ENCODE peak calls at places on chromosomes 6 and 20, in four cellular contexts. H, B, C and D are unnamed samples.

GRCh38 chr20:3080939-3081388 is 3.6 kb downstream of the AVP start:
- DNase-seq in C (no peak), H (peak; percentile 23), B (no peak), D (no peak)

GRCh38 chr20:1761116-1761515 is 103.5 kb upstream of the SIRPG start:
- DNase-seq in C (no peak), H (peak; percentile 94), B (peak; percentile 38), D (no peak)

GRCh38 chr6:111817451-111818146 is 55.7 kb downstream of the FYN start:
- DNase-seq in B (no peak), H (no peak), C (no peak), D (no peak)

GRCh38 chr20:2820084-2820895 is 4.1 kb downstream of the TMEM239 start:
- DNase-seq in B (peak; percentile 55), C (peak; percentile 58), H (peak; percentile 63), D (no peak)

GRCh38 chr6:30743099-30744053 is 889 bp upstream of the FLOT1 start:
- DNase-seq in B (peak; percentile 64), C (peak; percentile 57), H (no peak), D (peak; percentile 62)

GRCh38 chr20:49586967-49587587 is 19.1 kb upstream of the PTGIS start:
- DNase-seq in B (peak; percentile 95), C (no peak), H (no peak), D (no peak)

GRCh38 chr6:20402181-20403079 is 751 bp downstream of the E2F3 start:
- DNase-seq in B (peak; percentile 63), H (peak; percentile 40), C (peak; percentile 72), D (peak; percentile 73)

GRCh38 chr6:122180132-122180531 is 219.3 kb upstream of the HSF2 start:
- DNase-seq in C (no peak), H (peak; percentile 2), B (peak; percentile 56), D (no peak)

GRCh38 chr6:107670792-107671199 is 153.3 kb downstream of the SCML4 start:
- DNase-seq in H (peak; percentile 44), B (no peak), C (no peak), D (peak; percentile 42)

GRCh38 chr6:44285552-44286284 is 15.5 kb downstream of the TMEM151B start:
- DNase-seq in C (peak; percentile 47), B (peak; percentile 34), H (peak; percentile 8), D (no peak)

GRCh38 chr6:33685411-33686224 is 25.9 kb downstream of the UQCC2 start:
- DNase-seq in C (no peak), H (no peak), B (no peak), D (no peak)

GRCh38 chr6:157227202-157228166 is 95.8 kb downstream of the TMEM242 start:
- DNase-seq in C (peak; percentile 65), H (no peak), B (peak; percentile 24), D (no peak)

GRCh38 chr6:13524801-13525508 is 37.6 kb upstream of the GFOD1 start:
- DNase-seq in B (no peak), H (no peak), C (no peak), D (peak; percentile 44)

GRCh38 chr20:23203310-23203709 is 117.2 kb upstream of the CD93 start:
- DNase-seq in H (no peak), B (no peak), C (no peak), D (no peak)

GRCh38 chr20:11585752-11586352 is 331.8 kb upstream of the BTBD3 start:
- DNase-seq in H (peak; percentile 5), C (no peak), B (peak; percentile 45), D (no peak)

GRCh38 chr20:33663161-33664084 is 1.3 kb downstream of the C20orf144 start:
- DNase-seq in C (peak; percentile 85), H (peak; percentile 72), B (peak; percentile 93), D (peak; percentile 86)

GRCh38 chr20:43987531-43987930 is 72.9 kb downstream of the TOX2 start:
- DNase-seq in H (no peak), B (no peak), C (no peak), D (no peak)

GRCh38 chr6:13406051-13406477 is 77.7 kb upstream of the TBC1D7 start:
- DNase-seq in H (no peak), C (no peak), B (no peak), D (no peak)

GRCh38 chr20:46084805-46085792 is 4.7 kb downstream of the NCOA5 start:
- DNase-seq in H (peak; percentile 21), B (peak; percentile 75), C (no peak), D (peak; percentile 68)

GRCh38 chr6:151661928-151662327 is 145.6 kb upstream of the ESR1 start:
- DNase-seq in B (no peak), C (no peak), H (no peak), D (no peak)

GRCh38 chr6:36853325-36853724 is 14.1 kb upstream of the CPNE5 start:
- DNase-seq in B (peak; percentile 82), C (no peak), H (peak; percentile 85), D (no peak)

GRCh38 chr6:167906899-167907298 is 80.2 kb downstream of the AFDN start:
- DNase-seq in H (peak; percentile 3), B (no peak), C (no peak), D (peak; percentile 58)

DNA sequence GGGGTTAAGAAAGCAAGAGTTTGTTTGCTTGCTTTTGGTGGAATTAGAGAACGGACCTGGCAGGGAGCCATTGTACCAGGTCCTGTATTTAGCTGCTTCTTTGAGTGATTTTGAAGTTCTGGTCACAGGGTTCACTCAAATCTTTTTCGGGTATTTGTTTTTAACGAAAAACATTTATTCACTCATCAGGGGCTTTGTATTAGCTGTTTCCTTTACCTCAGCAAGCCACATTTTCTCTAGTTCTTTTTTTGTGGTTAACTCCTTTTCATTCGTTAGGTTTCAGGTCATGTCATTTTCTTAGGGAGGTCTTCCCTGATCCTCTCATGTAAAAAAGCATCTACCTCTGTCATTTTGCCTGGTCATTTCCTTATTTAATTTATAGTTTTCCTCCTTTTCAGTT is 1502.2 kb downstream of the GRIK2 start:
- DNase-seq in C (no peak), B (no peak), H (no peak), D (no peak)
- H3K9ac ChIP-seq in C (no peak overlapping the region), B (no peak overlapping the region), H (no peak overlapping the region), D (no peak overlapping the region)

GRCh38 chr20:62692176-62692575 is 16.5 kb upstream of the NTSR1 start:
- DNase-seq in B (no peak), C (no peak), H (no peak), D (no peak)
- H3K9ac ChIP-seq in B (no peak overlapping the region), C (no peak overlapping the region), H (no peak overlapping the region), D (no peak overlapping the region)

DNA sequence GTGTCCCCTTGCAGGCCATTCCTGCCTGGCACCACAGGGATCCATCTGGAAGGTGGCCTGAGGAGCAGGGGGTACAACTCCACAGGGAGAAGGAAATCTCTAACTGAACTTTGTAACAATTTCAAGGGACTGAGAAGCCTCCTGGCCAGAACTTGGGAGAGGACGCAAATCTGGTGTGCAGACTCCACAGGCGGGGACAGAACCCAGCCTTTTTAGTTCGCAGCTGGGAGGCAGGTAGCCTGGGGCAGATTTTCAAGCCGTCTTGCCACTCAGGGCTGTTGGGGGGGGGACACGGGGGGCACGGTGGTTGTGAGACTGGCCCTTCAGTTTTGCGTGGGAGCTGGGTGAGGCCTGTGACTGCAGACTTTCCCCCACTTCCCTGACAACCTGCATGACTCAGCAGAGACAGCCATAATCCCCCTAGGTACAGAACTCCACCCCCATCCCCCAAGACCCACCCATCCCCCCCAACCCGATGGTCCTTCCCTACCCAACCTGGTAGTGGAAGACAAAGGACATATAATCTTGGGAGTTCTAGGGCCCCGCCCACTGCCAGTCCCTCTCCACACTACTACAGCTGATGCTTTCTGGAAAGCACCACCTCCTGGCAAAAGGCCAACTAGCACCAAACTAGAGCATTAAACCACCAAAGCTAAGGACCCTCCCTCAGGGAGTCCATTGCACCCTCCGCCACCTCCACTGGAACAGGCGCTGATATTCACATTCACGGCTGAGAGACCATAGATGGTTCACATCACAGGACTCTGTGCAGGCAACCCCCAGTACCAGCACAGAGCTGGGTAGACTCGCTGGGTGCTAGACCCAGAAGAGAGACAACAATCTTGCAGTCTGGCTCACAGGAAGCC is 3.0 kb upstream of the HUS1B start:
- DNase-seq in B (no peak), H (no peak), C (peak; percentile 66), D (no peak)
- H3K9ac ChIP-seq in B (no peak overlapping the region), H (no peak overlapping the region), C (peak overlapping the region; percentile 46), D (no peak overlapping the region)

GRCh38 chr6:41200296-41200900 is 551 bp downstream of the TREML2 start:
- DNase-seq in B (peak; percentile 44), C (no peak), H (no peak), D (no peak)

GRCh38 chr6:41200901-41201783 is at the start of gene TREML2:
- DNase-seq in C (peak; percentile 67), B (no peak), H (no peak), D (no peak)

GRCh38 chr6:41201784-41202181 is 834 bp upstream of the TREML2 start:
- DNase-seq in H (no peak), C (peak; percentile 62), B (no peak), D (no peak)

GRCh38 chr6:41197234-41197633 is 3.7 kb downstream of the TREML2 start:
- DNase-seq in B (no peak), H (no peak), C (no peak), D (no peak)

DNA sequence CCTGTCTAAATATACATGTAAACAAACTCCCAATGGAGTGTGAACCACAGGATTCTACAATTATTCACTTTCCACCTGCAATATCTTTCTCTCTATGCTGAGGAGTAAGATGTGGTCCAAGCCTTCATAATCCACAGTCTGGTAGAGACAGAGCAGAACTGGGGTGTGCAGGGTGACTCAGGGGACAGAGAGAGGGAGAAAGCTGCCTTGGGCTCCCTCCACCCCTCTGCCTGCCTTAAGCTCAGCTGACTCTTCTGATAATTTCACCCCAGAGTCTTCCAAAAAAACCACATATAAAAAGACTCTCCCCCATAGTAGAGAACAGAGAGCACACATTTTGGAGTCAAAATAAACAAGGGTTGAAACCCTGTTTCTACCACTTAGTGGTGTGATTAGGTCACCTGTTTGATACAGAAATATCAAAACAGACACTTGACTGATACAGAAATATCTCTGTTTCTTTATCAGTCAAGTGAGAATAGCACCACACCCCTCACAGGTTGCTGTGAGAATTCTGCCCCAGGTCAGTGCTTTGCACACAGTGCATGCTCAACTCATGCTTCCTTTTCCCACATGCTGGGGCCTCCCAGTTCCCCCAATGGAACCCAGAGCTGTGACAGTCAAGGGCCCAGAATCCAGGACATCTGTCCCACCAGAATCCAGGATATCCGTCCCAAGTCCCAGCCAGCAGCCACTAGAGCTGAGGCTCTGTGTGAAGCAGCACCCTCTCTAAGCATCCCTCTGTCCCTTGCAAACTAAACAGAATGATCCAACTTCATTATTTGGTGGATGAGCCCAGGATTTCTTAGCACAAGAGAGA is 1.3 kb downstream of the TREML2 start:
- DNase-seq in H (no peak), B (no peak), C (no peak), D (no peak)
- H3K9ac ChIP-seq in H (no peak overlapping the region), B (no peak overlapping the region), C (peak overlapping the region; percentile 69), D (no peak overlapping the region)

DNA sequence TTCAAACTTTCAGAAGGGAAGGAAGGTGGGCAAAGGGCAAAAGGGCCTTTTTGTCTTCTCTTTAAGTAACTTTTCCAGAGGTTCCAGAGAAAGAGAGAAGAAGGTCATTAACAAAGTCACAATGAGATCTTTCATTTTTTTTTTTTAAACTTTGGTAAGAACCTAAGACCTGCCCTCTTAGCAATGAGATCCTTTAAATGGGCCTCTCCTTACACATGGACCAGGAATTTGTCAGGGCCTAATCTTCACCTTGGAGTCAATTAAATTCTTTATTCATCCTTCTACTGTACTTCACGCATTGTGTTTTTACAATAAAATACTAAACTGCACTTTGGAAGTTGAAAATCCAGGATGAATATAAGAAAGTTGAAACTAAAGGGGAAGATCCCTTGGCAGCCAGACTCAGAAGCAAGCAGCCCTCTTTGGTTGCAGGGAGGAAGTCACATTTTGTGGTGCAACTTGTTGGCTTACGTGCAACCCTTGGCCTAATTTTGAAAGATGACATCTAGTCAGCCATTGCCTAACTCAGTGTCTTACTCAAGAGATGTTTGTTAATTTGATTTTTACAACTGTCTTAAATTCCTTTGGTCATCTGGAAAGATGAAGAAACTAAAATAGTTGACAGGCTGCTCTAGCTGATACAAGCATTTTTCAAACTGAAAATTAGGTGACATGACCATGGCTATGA is 11.9 kb upstream of the TMEM170B start:
- DNase-seq in H (no peak), C (no peak), B (peak; percentile 90), D (peak; percentile 28)
- H3K9ac ChIP-seq in H (no peak overlapping the region), C (no peak overlapping the region), B (peak overlapping the region; percentile 81), D (no peak overlapping the region)

GRCh38 chr6:170289108-170289931 is 1.6 kb downstream of the DLL1 start:
- DNase-seq in B (no peak), H (no peak), C (no peak), D (no peak)
- H3K9ac ChIP-seq in B (peak overlapping the region; percentile 77), H (peak overlapping the region; percentile 13), C (no peak overlapping the region), D (peak overlapping the region; percentile 62)